ENCODE peak calls at places on chromosomes 1 and 21, in five cellular contexts. Q, Z, X, E and K are unnamed samples.

GRCh38 chr21:31351973-31352372 is 7.9 kb upstream of the TIAM1 start:
- DNase-seq in Q (no peak), Z (no peak), X (no peak), E (no peak), K (no peak)

GRCh38 chr1:151282883-151283725 is 1.0 kb downstream of the ZNF687 start:
- DNase-seq in Q (no peak), Z (peak), X (no peak), E (peak), K (no peak)

GRCh38 chr21:42593007-42593814 is 60.2 kb upstream of the PDE9A start:
- DNase-seq in Q (peak), Z (peak), X (peak), E (peak), K (peak)

GRCh38 chr1:45221716-45222115 is 15.3 kb upstream of the ZSWIM5 start:
- DNase-seq in Q (no peak), Z (no peak), X (no peak), E (no peak), K (no peak)

GRCh38 chr1:116325922-116326321 is 47.1 kb upstream of the ATP1A1 start:
- DNase-seq in Q (no peak), Z (no peak), X (no peak), E (peak), K (no peak)

GRCh38 chr1:45116340-45116739 is 90.1 kb downstream of the ZSWIM5 start:
- DNase-seq in Q (no peak), Z (no peak), X (no peak), E (no peak), K (no peak)

GRCh38 chr1:27521336-27522147 is 31.6 kb upstream of the WASF2 start:
- DNase-seq in Q (no peak), Z (peak), X (no peak), E (no peak), K (no peak)

GRCh38 chr1:89908993-89909436 is 85.9 kb upstream of the ZNF326 start:
- DNase-seq in Q (no peak), Z (no peak), X (no peak), E (no peak), K (no peak)

GRCh38 chr1:48405940-48406339 is 66.1 kb downstream of the SPATA6 start:
- DNase-seq in Q (no peak), Z (no peak), X (no peak), E (no peak), K (no peak)

GRCh38 chr1:24567792-24568388 is 12.0 kb downstream of the NCMAP start:
- DNase-seq in Q (no peak), Z (no peak), X (no peak), E (peak), K (no peak)

GRCh38 chr21:32949701-32950100 is 76.0 kb upstream of the OLIG2 start:
- DNase-seq in Q (no peak), Z (peak), X (no peak), E (no peak), K (no peak)

GRCh38 chr1:33966346-33967141 is 102.7 kb downstream of the HMGB4 start:
- DNase-seq in Q (no peak), Z (no peak), X (no peak), E (peak), K (no peak)

GRCh38 chr1:214330715-214331114 is 49.8 kb downstream of the SMYD2 start:
- DNase-seq in Q (no peak), Z (no peak), X (no peak), E (no peak), K (no peak)

GRCh38 chr1:52579415-52579814 is 22.8 kb upstream of the GPX7 start:
- DNase-seq in Q (no peak), Z (no peak), X (no peak), E (no peak), K (no peak)

GRCh38 chr1:10733967-10734366 is 62.5 kb downstream of the CASZ1 start:
- DNase-seq in Q (peak), Z (no peak), X (no peak), E (peak), K (no peak)

GRCh38 chr1:200226268-200226968 is 183.4 kb downstream of the ZNF281 start:
- DNase-seq in Q (no peak), Z (peak), X (no peak), E (peak), K (no peak)

GRCh38 chr1:38000529-38001453 is 4.5 kb downstream of the FHL3 start:
- DNase-seq in Q (no peak), Z (peak), X (no peak), E (no peak), K (peak)

GRCh38 chr21:37064841-37065240 is 8.0 kb downstream of the PIGP start:
- DNase-seq in Q (no peak), Z (no peak), X (no peak), E (no peak), K (no peak)

GRCh38 chr1:115219937-115220336 is 118.1 kb downstream of the NGF start:
- DNase-seq in Q (no peak), Z (no peak), X (no peak), E (no peak), K (no peak)

GRCh38 chr1:23385119-23385621 is 15.5 kb upstream of the ZNF436 start:
- DNase-seq in Q (no peak), Z (no peak), X (no peak), E (no peak), K (no peak)

GRCh38 chr1:54929700-54930099 is 42.7 kb upstream of the DHCR24 start:
- DNase-seq in Q (no peak), Z (no peak), X (no peak), E (no peak), K (no peak)

GRCh38 chr1:45892068-45892785 is 88.8 kb downstream of the MAST2 start:
- DNase-seq in Q (no peak), Z (no peak), X (no peak), E (no peak), K (no peak)

GRCh38 chr1:6234502-6235295 is 1.1 kb downstream of the ICMT start:
- DNase-seq in Q (no peak), Z (no peak), X (no peak), E (no peak), K (no peak)

GRCh38 chr1:17289756-17290155 is 18.2 kb upstream of the PADI4 start:
- DNase-seq in Q (no peak), Z (no peak), X (no peak), E (no peak), K (no peak)

GRCh38 chr1:231241751-231242150 is 739 bp downstream of the GNPAT start:
- DNase-seq in Q (no peak), Z (peak), X (no peak), E (peak), K (no peak)

GRCh38 chr1:28811766-28812668 is at the start of gene OPRD1:
- DNase-seq in Q (no peak), Z (no peak), X (no peak), E (no peak), K (no peak)

GRCh38 chr1:38152351-38153082 is 105.9 kb upstream of the POU3F1 start:
- DNase-seq in Q (no peak), Z (no peak), X (no peak), E (peak), K (no peak)

GRCh38 chr1:229420765-229421164 is 13.1 kb downstream of the ACTA1 start:
- DNase-seq in Q (no peak), Z (no peak), X (no peak), E (peak), K (no peak)

GRCh38 chr1:111561328-111561727 is 57.9 kb upstream of the ADORA3 start:
- DNase-seq in Q (no peak), Z (no peak), X (no peak), E (no peak), K (no peak)

GRCh38 chr1:54407957-54408700 is 1.9 kb upstream of the SSBP3 start:
- DNase-seq in Q (no peak), Z (no peak), X (no peak), E (no peak), K (no peak)

GRCh38 chr1:10665930-10666850 is 130.3 kb downstream of the CASZ1 start:
- DNase-seq in Q (no peak), Z (no peak), X (no peak), E (no peak), K (no peak)

GRCh38 chr1:16155537-16156410 is at the start of gene EPHA2:
- DNase-seq in Q (peak), Z (peak), X (peak), E (peak), K (peak)